ENCODE peak calls at places on chromosomes 16 and 17, in six cellular contexts. E is SK-N-SH, P is K562, S is A549, C is HepG2, U is GM12878. M is an unnamed sample.

GRCh38 chr17:45722161-45722560 is 62.0 kb upstream of the CRHR1 start:
- DNase-seq in S (peak), P (peak), U (no peak), C (peak), E (peak), M (peak)

GRCh38 chr16:87333101-87333500 is 15.9 kb upstream of the C16orf95 start:
- DNase-seq in E (no peak), C (no peak), P (no peak), U (no peak), S (no peak), M (no peak)

GRCh38 chr16:83794874-83795273 is 12.9 kb upstream of the HSBP1 start:
- DNase-seq in S (no peak), E (no peak), U (no peak), P (no peak), C (no peak), M (no peak)

GRCh38 chr16:86083382-86084002 is 184.5 kb downstream of the IRF8 start:
- DNase-seq in E (no peak), C (no peak), U (no peak), P (no peak), S (no peak), M (no peak)

GRCh38 chr16:8655184-8655717 is 19.2 kb upstream of the ABAT start:
- DNase-seq in U (peak), E (no peak), C (peak), P (peak), S (no peak), M (peak)

GRCh38 chr17:63387941-63388340 is 58.2 kb downstream of the CYB561 start:
- DNase-seq in C (no peak), E (no peak), U (no peak), S (no peak), P (no peak), M (no peak)

GRCh38 chr16:89331371-89332109 is 114.0 kb downstream of the ZNF778 start:
- DNase-seq in S (no peak), E (no peak), C (no peak), U (no peak), P (no peak), M (no peak)

GRCh38 chr17:75069783-75070182 is 18.0 kb upstream of the SLC16A5 start:
- DNase-seq in E (peak), S (peak), U (no peak), P (no peak), C (no peak), M (no peak)

GRCh38 chr17:28973414-28973813 is 22.1 kb upstream of the PHF12 start:
- DNase-seq in S (no peak), P (no peak), U (no peak), C (no peak), E (peak), M (peak)

GRCh38 chr16:69089091-69089912 is 16.2 kb upstream of the HAS3 start:
- DNase-seq in P (peak), E (peak), S (no peak), C (peak), U (peak), M (peak)

GRCh38 chr16:14324581-14324980 is 253.5 kb downstream of the MRTFB start:
- DNase-seq in U (no peak), S (no peak), E (no peak), C (no peak), P (no peak), M (peak)

GRCh38 chr16:56632160-56632847 is at the start of gene MT1M:
- DNase-seq in U (no peak), S (no peak), E (peak), C (no peak), P (no peak), M (no peak)

GRCh38 chr17:1894753-1895339 is 65.0 kb downstream of the RPA1 start:
- DNase-seq in S (no peak), P (no peak), U (no peak), E (no peak), C (no peak), M (no peak)

GRCh38 chr17:81317992-81318391 is 22.9 kb upstream of the SLC38A10 start:
- DNase-seq in E (no peak), S (no peak), C (no peak), U (no peak), P (no peak), M (no peak)

GRCh38 chr16:22681881-22682291 is 132.1 kb upstream of the HS3ST2 start:
- DNase-seq in P (no peak), E (no peak), U (no peak), C (no peak), S (no peak), M (no peak)

GRCh38 chr17:44502598-44503079 is 567 bp downstream of the GPATCH8 start:
- DNase-seq in C (no peak), S (peak), E (no peak), U (no peak), P (peak), M (peak)

GRCh38 chr16:54242199-54242598 is 44.4 kb downstream of the IRX3 start:
- DNase-seq in S (no peak), E (peak), U (no peak), C (peak), P (peak), M (no peak)

GRCh38 chr16:16075463-16076399 is 126.3 kb downstream of the ABCC1 start:
- DNase-seq in P (no peak), S (no peak), E (no peak), U (no peak), C (no peak), M (peak)

GRCh38 chr16:47815655-47816054 is 340.1 kb downstream of the ABCC12 start:
- DNase-seq in S (no peak), E (no peak), C (no peak), P (no peak), U (no peak), M (no peak)

GRCh38 chr17:13835151-13835550 is 233.4 kb upstream of the HS3ST3A1 start:
- DNase-seq in P (no peak), E (no peak), U (no peak), S (no peak), C (no peak), M (no peak)

GRCh38 chr16:74224828-74225227 is 71.8 kb upstream of the PSMD7 start:
- DNase-seq in E (no peak), U (no peak), C (no peak), P (no peak), S (no peak), M (peak)

GRCh38 chr16:28839899-28840298 is 6.2 kb downstream of the TUFM start:
- DNase-seq in U (no peak), S (no peak), P (peak), E (no peak), C (no peak), M (no peak)

GRCh38 chr17:64651889-64652288 is 10.2 kb downstream of the SMURF2 start:
- DNase-seq in U (no peak), E (no peak), C (no peak), S (no peak), P (no peak), M (no peak)

GRCh38 chr17:64653325-64653984 is 8.7 kb downstream of the SMURF2 start:
- DNase-seq in P (no peak), U (no peak), S (no peak), C (no peak), E (no peak), M (peak)

GRCh38 chr17:64653985-64654355 is 8.1 kb downstream of the SMURF2 start:
- DNase-seq in U (no peak), P (no peak), E (no peak), C (no peak), S (no peak), M (no peak)

GRCh38 chr17:64647817-64648216 is 14.3 kb downstream of the SMURF2 start:
- DNase-seq in C (no peak), U (no peak), E (no peak), P (no peak), S (no peak), M (no peak)

DNA sequence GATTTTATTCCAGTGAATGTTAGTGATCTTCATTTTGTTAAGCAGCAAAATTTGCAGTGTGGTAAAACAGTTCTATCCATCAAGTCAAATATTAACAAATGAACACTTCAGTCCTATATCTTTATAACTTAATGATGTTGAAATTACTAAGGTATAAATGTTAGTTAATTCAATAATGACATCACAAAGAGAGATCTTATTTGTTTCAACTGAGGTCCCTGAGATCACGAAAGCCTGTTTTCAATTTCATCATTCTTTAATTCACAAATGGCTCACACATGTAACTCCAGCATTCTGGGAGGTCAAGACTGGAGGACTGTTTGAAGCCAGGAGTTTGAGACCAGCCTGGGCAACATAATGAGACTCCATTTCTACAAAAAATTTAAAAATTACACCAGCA is 13.9 kb downstream of the SMURF2 start:
- DNase-seq in C (no peak), E (no peak), S (no peak), P (no peak), U (no peak), M (no peak)
- TF ChIP-seq SMC3 in C (no peak), E (no peak), S (no peak), P (no peak), U (no peak), M (no peak)

GRCh38 chr16:4494746-4495490 is 18.7 kb downstream of the HMOX2 start:
- DNase-seq in U (no peak), C (no peak), S (no peak), P (no peak), E (no peak), M (peak)
- TF ChIP-seq SMC3 in U (no peak), C (no peak), S (no peak), P (no peak), E (no peak), M (no peak)

GRCh38 chr16:4071686-4072561 is 44.3 kb downstream of the ADCY9 start:
- DNase-seq in C (no peak), P (peak), S (no peak), U (no peak), E (no peak), M (no peak)
- TF ChIP-seq SMC3 in C (no peak), P (no peak), S (no peak), U (no peak), E (no peak), M (no peak)

GRCh38 chr17:60128171-60128859 is 21.5 kb upstream of the CA4 start:
- DNase-seq in C (no peak), S (no peak), P (no peak), E (peak), U (no peak), M (no peak)
- TF ChIP-seq SMC3 in C (no peak), S (no peak), P (no peak), E (no peak), U (no peak), M (no peak)

GRCh38 chr17:15412606-15413005 is 54.8 kb downstream of the CDRT4 start:
- DNase-seq in C (no peak), P (no peak), E (no peak), S (no peak), U (no peak), M (no peak)

GRCh38 chr17:15408803-15409202 is 58.6 kb downstream of the CDRT4 start:
- DNase-seq in E (no peak), P (no peak), C (no peak), U (no peak), S (peak), M (no peak)

GRCh38 chr17:15413101-15413750 is 54.2 kb downstream of the CDRT4 start:
- DNase-seq in P (no peak), E (no peak), S (no peak), C (no peak), U (no peak), M (no peak)

GRCh38 chr17:15411556-15412198 is 55.7 kb downstream of the CDRT4 start:
- DNase-seq in S (no peak), P (no peak), E (no peak), U (no peak), C (no peak), M (no peak)

GRCh38 chr17:15409721-15410247 is 57.6 kb downstream of the CDRT4 start:
- DNase-seq in P (no peak), S (no peak), U (no peak), E (no peak), C (no peak), M (peak)
- TF ChIP-seq SMC3 in P (no peak), S (no peak), U (no peak), E (no peak), C (no peak), M (no peak)

GRCh38 chr17:4898927-4899326 is 409 bp upstream of the C17orf107 start:
- DNase-seq in P (no peak), E (no peak), C (no peak), S (no peak), U (no peak), M (no peak)

GRCh38 chr17:4899341-4900230 is at the start of gene C17orf107:
- DNase-seq in U (no peak), C (no peak), P (no peak), E (no peak), S (no peak), M (peak)

GRCh38 chr17:4901108-4901647 is 1.7 kb downstream of the CHRNE start:
- DNase-seq in C (no peak), E (no peak), U (no peak), S (no peak), P (no peak), M (no peak)

GRCh38 chr17:4901648-4902344 is 1.1 kb downstream of the CHRNE start:
- DNase-seq in S (no peak), C (no peak), P (no peak), U (no peak), E (peak), M (no peak)

DNA sequence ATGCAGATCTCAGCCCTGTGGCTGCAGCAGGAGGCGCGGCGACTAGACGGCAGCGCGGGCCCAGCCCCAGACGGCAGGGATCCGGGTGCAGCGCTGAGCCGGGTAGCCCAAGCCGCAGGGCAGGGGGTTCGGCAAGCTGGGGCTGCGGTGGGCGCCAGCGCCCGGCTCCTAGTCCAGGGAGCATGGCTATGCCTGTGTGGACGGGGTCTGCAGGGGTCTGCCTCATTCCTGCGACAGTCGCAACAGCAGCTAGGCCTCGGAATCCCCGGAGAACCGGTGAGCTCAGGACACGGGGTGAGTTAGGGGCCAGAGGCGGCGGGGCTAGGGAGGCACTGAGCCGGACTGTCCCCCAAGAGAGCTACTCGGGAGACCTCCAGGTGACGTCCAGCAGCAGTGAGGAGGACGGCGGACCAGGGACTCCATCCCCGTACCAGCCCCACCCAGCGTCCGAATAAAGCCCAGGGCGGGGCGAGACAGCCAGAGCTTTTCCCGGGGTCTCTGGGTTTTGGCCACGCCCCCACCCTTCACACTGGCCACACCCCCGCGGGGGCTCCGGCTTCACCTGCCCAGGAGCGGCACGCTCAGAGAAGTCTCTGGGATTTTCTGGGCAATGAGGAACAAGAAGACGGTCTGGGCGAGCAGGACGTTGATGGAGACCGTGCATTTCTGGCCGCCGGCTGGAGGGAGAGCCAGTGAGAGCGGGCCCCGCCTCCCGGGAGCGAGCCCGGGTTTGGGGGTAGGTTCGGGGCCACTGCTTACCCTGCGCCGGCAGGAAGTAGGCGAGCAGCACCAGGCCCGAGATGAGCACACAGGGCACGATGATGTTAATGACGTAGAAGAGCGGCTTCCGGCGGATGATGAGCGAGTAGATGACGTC is 1.1 kb downstream of the C17orf107 start:
- DNase-seq in S (no peak), U (no peak), P (no peak), E (no peak), C (no peak), M (no peak)
- TF ChIP-seq SMC3 in S (no peak), U (no peak), P (no peak), E (no peak), C (no peak), M (no peak)

M was measured in IMR-90.